ENCODE peak calls at places on chromosomes 3 and 15, in five cellular contexts. I is PC-9; W is stimulated activated CD4-positive, alpha-beta T cell treated with anti-CD3 and anti-CD28 coated beads, Interleukin-4, amount 100 ng/mL, for 24 hours; K is activated CD4-positive, alpha-beta T cell treated with anti-CD3 and anti-CD28 coated beads, Interleukin-2, amount 50 U/mL, for 1 hour; O is Calu3. D is an unnamed sample.
A peak's percentile ranks its signal among the peaks of the same experiment; 100 is the strongest.

GRCh38 chr3:196969001-196969659 is 497 bp upstream of the PIGZ start:
- DNase-seq in K (peak; percentile 30), I (peak; percentile 41), O (peak; percentile 28), W (peak; percentile 26), D (no peak)

GRCh38 chr3:9686050-9686384 is 17.6 kb upstream of the CPNE9 start:
- DNase-seq in O (no peak), W (no peak), I (no peak), K (no peak), D (no peak)

GRCh38 chr15:59169337-59169736 is 37.3 kb upstream of the LDHAL6B start:
- DNase-seq in O (no peak), K (no peak), W (no peak), I (no peak), D (no peak)

GRCh38 chr15:52318729-52319500 is 23.3 kb upstream of the MYO5C start:
- DNase-seq in I (peak; percentile 23), O (no peak), K (no peak), W (no peak), D (no peak)

GRCh38 chr3:174333640-174334039 is 525.5 kb upstream of the NAALADL2 start:
- DNase-seq in O (no peak), W (no peak), I (no peak), K (no peak), D (no peak)

GRCh38 chr3:50584391-50584790 is 15.1 kb downstream of the HEMK1 start:
- DNase-seq in W (no peak), K (no peak), O (no peak), I (no peak), D (no peak)

GRCh38 chr3:109241459-109241858 is 74.9 kb downstream of the DPPA2 start:
- DNase-seq in W (no peak), I (no peak), K (no peak), O (no peak), D (no peak)

GRCh38 chr15:41501191-41501917 is 7.7 kb downstream of the ITPKA start:
- DNase-seq in I (no peak), W (peak; percentile 41), K (peak; percentile 43), O (no peak), D (no peak)

GRCh38 chr3:86938706-86939105 is 52.2 kb downstream of the VGLL3 start:
- DNase-seq in W (no peak), I (no peak), K (no peak), O (no peak), D (no peak)

GRCh38 chr3:153818338-153818737 is 302.9 kb upstream of the ARHGEF26 start:
- DNase-seq in W (no peak), K (no peak), I (no peak), O (no peak), D (no peak)

GRCh38 chr3:95172549-95172948 is 1109.7 kb downstream of the NSUN3 start:
- DNase-seq in W (no peak), K (no peak), I (no peak), O (no peak), D (peak; percentile 79)

GRCh38 chr3:47009225-47010049 is 30.0 kb downstream of the NBEAL2 start:
- DNase-seq in K (peak; percentile 54), W (peak; percentile 57), I (no peak), O (no peak), D (no peak)

GRCh38 chr15:72141171-72142084 is 23.2 kb downstream of the SENP8 start:
- DNase-seq in K (no peak), O (no peak), W (no peak), I (no peak), D (no peak)

GRCh38 chr15:60389261-60390077 is 8.3 kb downstream of the ANXA2 start:
- DNase-seq in O (no peak), K (peak; percentile 20), W (peak; percentile 44), I (no peak), D (no peak)